ENCODE peak calls at places on chromosomes 3 and 15, in seven cellular contexts. X is fibroblast of lung, Y is RWPE2, Z is IMR-90, A is SJSA1, R is tibial nerve, T is psoas muscle. K is an unnamed sample.

GRCh38 chr3:385151-385550 is 188.6 kb downstream of the CHL1 start:
- DNase-seq in X (peak; percentile 8), Y (no peak), Z (peak; percentile 17), A (no peak), R (no peak), T (no peak), K (no peak)

GRCh38 chr3:139559541-139559940 is 20.0 kb upstream of the RBP1 start:
- DNase-seq in X (peak; percentile 86), Y (no peak), Z (peak; percentile 49), A (no peak), R (no peak), T (no peak), K (no peak)

GRCh38 chr3:168249539-168250414 is 154.1 kb upstream of the GOLIM4 start:
- DNase-seq in X (peak; percentile 81), Y (peak; percentile 73), Z (peak; percentile 63), A (peak; percentile 68), R (peak; percentile 23), T (peak; percentile 70), K (peak; percentile 90)

GRCh38 chr15:85941186-85941855 is 138.3 kb upstream of the AGBL1 start:
- DNase-seq in X (peak; percentile 96), Y (no peak), Z (no peak), A (no peak), R (no peak), T (peak; percentile 17), K (no peak)

GRCh38 chr15:88202231-88202630 is 54.3 kb downstream of the NTRK3 start:
- DNase-seq in X (peak; percentile 77), Y (no peak), Z (no peak), A (no peak), R (no peak), T (no peak), K (peak; percentile 37)

GRCh38 chr3:122700193-122700592 is 19.6 kb downstream of the PARP14 start:
- DNase-seq in X (no peak), Y (no peak), Z (no peak), A (no peak), R (no peak), T (no peak), K (no peak)

GRCh38 chr3:186425788-186426730 is 64.0 kb upstream of the DGKG start:
- DNase-seq in X (peak; percentile 84), Y (no peak), Z (peak; percentile 75), A (no peak), R (no peak), T (no peak), K (no peak)

GRCh38 chr3:18531662-18532061 is 106.5 kb upstream of the SATB1 start:
- DNase-seq in X (no peak), Y (no peak), Z (no peak), A (no peak), R (no peak), T (no peak), K (no peak)

DNA sequence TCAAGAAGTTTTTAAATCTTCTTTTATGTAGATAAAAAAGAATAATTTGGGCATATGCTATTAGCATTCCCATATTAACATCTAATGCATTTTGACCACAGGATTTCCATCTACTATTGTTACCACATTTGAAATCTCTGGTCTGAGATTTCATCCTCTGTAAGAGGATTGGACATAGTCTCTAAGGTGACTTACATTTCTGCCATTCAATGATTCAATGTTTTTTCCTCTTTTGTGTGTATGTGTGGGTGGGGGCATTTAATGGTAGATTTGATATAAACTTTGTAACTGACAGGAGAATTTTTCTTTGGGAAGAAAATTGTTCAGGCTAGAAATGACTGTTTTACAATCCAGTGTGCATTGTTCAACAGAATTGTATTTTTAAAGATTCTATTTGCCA is 307.2 kb upstream of the RBMS3 start:
- DNase-seq in X (peak; percentile 81), Y (no peak), Z (no peak), A (no peak), R (no peak), T (no peak), K (no peak)
- H3K9me3 ChIP-seq in X (no peaks in the 10 kb centered on the region), Y (no peaks in the 10 kb centered on the region), Z (no peaks in the 10 kb centered on the region), A (no peaks in the 10 kb centered on the region), R (no peaks in the 10 kb centered on the region), T (peaks cover 5% of the 10 kb centered on the region), K (no peaks in the 10 kb centered on the region)

GRCh38 chr15:60913901-60914300 is 315.2 kb downstream of the RORA start:
- DNase-seq in X (no peak), Y (no peak), Z (no peak), A (no peak), R (no peak), T (no peak), K (no peak)
- H3K27ac ChIP-seq in X (no peak overlapping the region), Y (no peak overlapping the region), Z (no peak overlapping the region), A (no peak overlapping the region), R (no peak overlapping the region), T (no peak overlapping the region), K (no peak overlapping the region)

GRCh38 chr3:71446260-71446659 is 137.3 kb downstream of the FOXP1 start:
- DNase-seq in X (no peak), Y (no peak), Z (no peak), A (no peak), R (no peak), T (no peak), K (no peak)

GRCh38 chr3:71446734-71447133 is 136.8 kb downstream of the FOXP1 start:
- DNase-seq in X (no peak), Y (no peak), Z (no peak), A (no peak), R (no peak), T (no peak), K (no peak)

GRCh38 chr3:71443332-71443731 is 140.2 kb downstream of the FOXP1 start:
- DNase-seq in X (no peak), Y (no peak), Z (no peak), A (no peak), R (no peak), T (no peak), K (no peak)

GRCh38 chr3:71444028-71444860 is 139.3 kb downstream of the FOXP1 start:
- DNase-seq in X (peak; percentile 88), Y (peak; percentile 84), Z (peak; percentile 90), A (peak; percentile 61), R (no peak), T (peak; percentile 27), K (peak; percentile 68)

DNA sequence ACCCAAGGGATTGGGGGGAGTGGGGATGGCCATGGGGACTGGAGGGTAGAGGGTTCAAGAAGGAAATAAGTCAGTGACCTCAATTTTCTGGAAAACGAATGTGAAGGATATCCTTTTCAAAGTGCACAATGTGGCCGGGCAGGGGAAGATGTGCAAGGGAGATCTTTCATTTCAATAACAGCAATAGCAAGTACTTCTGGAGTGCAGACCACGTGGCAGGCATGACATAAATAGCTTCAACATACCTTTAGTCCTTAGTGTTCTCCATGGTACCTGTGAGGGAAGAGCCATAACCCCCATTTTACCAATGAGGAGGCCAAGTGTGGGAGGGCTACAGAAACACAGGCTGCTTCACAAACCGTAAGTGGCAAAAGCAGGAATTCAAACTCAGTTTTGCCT is 138.7 kb downstream of the FOXP1 start:
- DNase-seq in X (no peak), Y (no peak), Z (no peak), A (no peak), R (no peak), T (no peak), K (no peak)
- H3K4me1 ChIP-seq in X (peaks cover 7% of the 10 kb centered on the region), Y (peaks cover 59% of the 10 kb centered on the region), Z (peaks cover 35% of the 10 kb centered on the region), A (peaks cover 20% of the 10 kb centered on the region), R (no peaks in the 10 kb centered on the region), T (peaks cover 20% of the 10 kb centered on the region), K (peaks cover 16% of the 10 kb centered on the region)

DNA sequence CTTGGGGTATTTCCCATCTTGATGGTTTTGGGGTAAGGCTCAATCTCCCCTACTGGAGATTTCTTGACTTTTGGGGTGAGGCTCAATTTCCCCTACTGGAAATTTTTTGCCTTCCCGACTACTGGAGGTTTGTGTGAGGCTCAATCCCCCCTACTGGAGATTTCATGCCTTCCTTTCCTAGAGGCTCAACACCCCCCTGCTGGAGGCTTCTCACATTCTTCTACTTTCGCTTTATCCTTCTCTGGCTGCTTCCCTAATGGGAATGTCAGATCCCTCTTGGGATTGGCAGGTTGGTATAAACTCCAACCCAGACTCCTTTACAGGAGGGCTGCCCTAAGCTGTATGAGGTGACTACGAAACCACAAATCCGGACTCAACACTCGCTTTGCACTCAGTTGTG is 49.2 kb downstream of the KATNBL1 start:
- DNase-seq in X (no peak), Y (no peak), Z (no peak), A (no peak), R (no peak), T (no peak), K (no peak)
- H3K9me3 ChIP-seq in X (no peaks in the 10 kb centered on the region), Y (peaks cover 29% of the 10 kb centered on the region), Z (peaks cover 22% of the 10 kb centered on the region), A (peaks cover 19% of the 10 kb centered on the region), R (no peaks in the 10 kb centered on the region), T (peaks cover 5% of the 10 kb centered on the region), K (peaks cover 3% of the 10 kb centered on the region)

DNA sequence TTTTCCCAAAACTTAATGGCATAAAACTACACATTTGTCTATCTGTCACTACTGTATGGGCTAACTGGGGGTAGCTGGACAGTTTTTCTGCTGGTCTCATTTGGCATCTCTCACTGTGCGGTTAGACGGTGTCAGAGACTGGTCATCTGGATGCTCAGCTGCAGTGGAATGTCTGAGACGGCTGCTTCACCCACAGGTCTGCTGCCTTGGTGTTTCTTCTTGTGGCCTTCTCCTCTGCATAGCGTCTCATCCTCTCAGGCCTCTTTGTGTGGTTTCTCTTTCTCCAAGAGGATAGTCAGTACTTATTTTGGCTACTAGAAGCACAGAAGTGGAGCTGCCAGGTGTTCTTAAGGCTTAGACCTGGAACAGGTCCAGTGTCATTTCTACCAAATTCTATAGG is 35.9 kb upstream of the GOLGA6L9 start:
- DNase-seq in X (peak; percentile 92), Y (no peak), Z (peak; percentile 72), A (no peak), R (no peak), T (no peak), K (no peak)
- H3K27ac ChIP-seq in X (no peak overlapping the region), Y (no peak overlapping the region), Z (no peak overlapping the region), A (no peak overlapping the region), R (no peak overlapping the region), T (no peak overlapping the region), K (no peak overlapping the region)

GRCh38 chr3:101940521-101940992 is 91.2 kb downstream of the NFKBIZ start:
- DNase-seq in X (peak; percentile 98), Y (peak; percentile 77), Z (peak; percentile 98), A (peak; percentile 84), R (no peak), T (peak; percentile 42), K (peak; percentile 83)
- H3K4me1 ChIP-seq in X (peaks cover 18% of the 10 kb centered on the region), Y (peaks cover 39% of the 10 kb centered on the region), Z (peaks cover 27% of the 10 kb centered on the region), A (peaks cover 70% of the 10 kb centered on the region), R (no peaks in the 10 kb centered on the region), T (no peaks in the 10 kb centered on the region), K (peaks cover 2% of the 10 kb centered on the region)

K was measured in right cardiac atrium.